ENCODE peak calls at places on chromosomes 7 and 10, in eight cellular contexts. F, Q, B, T, L, H, Z and V are unnamed samples.

GRCh38 chr7:28410628-28411578 is 1.4 kb upstream of the CREB5 start:
- DNase-seq in F (peak), H (peak), Z (peak), Q (peak), L (peak), T (peak), B (no peak), V (peak)

GRCh38 chr7:111560773-111561658 is 1.3 kb downstream of the IMMP2L start:
- DNase-seq in T (peak), F (no peak), H (peak), Z (peak), L (peak), Q (no peak), B (no peak), V (no peak)

GRCh38 chr7:76069238-76069638 is 21.3 kb downstream of the MDH2 start:
- DNase-seq in L (peak), F (peak), Q (no peak), T (peak), B (no peak), H (peak), Z (peak), V (no peak)

GRCh38 chr7:24882989-24883631 is 96.9 kb downstream of the OSBPL3 start:
- DNase-seq in F (no peak), Z (peak), H (no peak), T (no peak), B (no peak), Q (no peak), L (peak), V (no peak)

GRCh38 chr7:82362129-82362528 is 81.4 kb downstream of the CACNA2D1 start:
- DNase-seq in F (no peak), T (no peak), Q (no peak), Z (peak), L (peak), B (no peak), H (no peak), V (no peak)

GRCh38 chr7:28666144-28666543 is 253.8 kb downstream of the CREB5 start:
- DNase-seq in Z (peak), H (no peak), B (no peak), L (peak), F (no peak), T (no peak), Q (no peak), V (no peak)

GRCh38 chr10:86758231-86759072 is 2.0 kb downstream of the BMPR1A start:
- DNase-seq in T (no peak), H (no peak), Z (peak), B (no peak), L (peak), Q (no peak), F (no peak), V (no peak)

GRCh38 chr7:18402488-18403183 is 92.9 kb upstream of the HDAC9 start:
- DNase-seq in B (no peak), Q (no peak), H (no peak), T (no peak), L (peak), Z (peak), F (no peak), V (no peak)

GRCh38 chr7:115085421-115085820 is 163.5 kb downstream of the MDFIC start:
- DNase-seq in F (no peak), Z (no peak), T (no peak), L (no peak), Q (no peak), B (no peak), H (no peak), V (no peak)

GRCh38 chr10:112303528-112303927 is 20.3 kb downstream of the TECTB start:
- DNase-seq in H (no peak), Q (no peak), F (no peak), B (no peak), L (no peak), Z (no peak), T (no peak), V (no peak)

GRCh38 chr10:110794808-110795207 is 76.9 kb upstream of the PDCD4 start:
- DNase-seq in H (no peak), L (no peak), F (no peak), T (peak), B (no peak), Z (peak), Q (peak), V (peak)

GRCh38 chr10:3365630-3366029 is 193.0 kb upstream of the PITRM1 start:
- DNase-seq in B (no peak), F (no peak), H (peak), Z (no peak), Q (no peak), T (no peak), L (peak), V (no peak)

GRCh38 chr10:77456414-77456813 is 181.2 kb downstream of the KCNMA1 start:
- DNase-seq in L (peak), T (no peak), H (no peak), Z (no peak), Q (no peak), B (no peak), F (no peak), V (no peak)

GRCh38 chr7:133789951-133790350 is 337.2 kb upstream of the LRGUK start:
- DNase-seq in T (peak), Q (no peak), F (no peak), L (no peak), B (no peak), H (no peak), Z (peak), V (no peak)

GRCh38 chr10:69211104-69211503 is 9.0 kb upstream of the HKDC1 start:
- DNase-seq in F (no peak), B (no peak), L (no peak), Q (no peak), H (no peak), T (no peak), Z (no peak), V (no peak)

GRCh38 chr7:4958477-4959301 is at the start of gene MMD2:
- DNase-seq in Q (no peak), T (peak), Z (no peak), B (no peak), H (no peak), F (no peak), L (no peak), V (no peak)

GRCh38 chr7:4959881-4960280 is 894 bp upstream of the MMD2 start:
- DNase-seq in B (no peak), L (no peak), T (no peak), Q (no peak), Z (no peak), H (no peak), F (no peak), V (no peak)

GRCh38 chr7:4959356-4959755 is 369 bp upstream of the MMD2 start:
- DNase-seq in B (no peak), Q (no peak), T (no peak), Z (no peak), L (no peak), F (no peak), H (no peak), V (no peak)

GRCh38 chr7:4957847-4958476 is 1.0 kb downstream of the MMD2 start:
- DNase-seq in B (no peak), T (no peak), L (no peak), Z (no peak), Q (no peak), F (peak), H (no peak), V (no peak)

DNA sequence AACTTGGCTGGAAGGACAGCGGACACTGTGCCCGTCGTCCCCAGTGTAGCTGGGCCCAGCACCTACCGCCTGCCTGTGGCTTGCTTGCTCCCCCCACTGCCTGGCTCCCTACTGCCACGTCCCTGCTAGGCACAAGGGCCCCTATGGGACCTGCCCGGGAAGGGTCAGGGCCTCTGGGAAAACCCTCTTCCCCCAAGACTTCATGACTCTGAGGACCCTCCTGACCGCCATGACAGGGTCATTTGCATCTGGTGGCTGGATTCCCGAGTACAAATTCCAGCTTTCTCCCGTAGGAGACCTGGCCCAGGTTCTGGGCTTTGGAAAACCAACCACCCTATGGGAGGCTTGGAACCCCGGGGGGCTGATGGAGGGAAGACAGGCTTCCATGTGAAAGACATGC is 1.4 kb upstream of the MMD2 start:
- DNase-seq in B (no peak), Q (no peak), T (no peak), Z (no peak), F (no peak), L (no peak), H (peak), V (no peak)
- TF ChIP-seq CTCF in B (no peak), Q (no peak), T (no peak), Z (no peak), F (no peak), L (no peak), H (no peak), V (no peak)

DNA sequence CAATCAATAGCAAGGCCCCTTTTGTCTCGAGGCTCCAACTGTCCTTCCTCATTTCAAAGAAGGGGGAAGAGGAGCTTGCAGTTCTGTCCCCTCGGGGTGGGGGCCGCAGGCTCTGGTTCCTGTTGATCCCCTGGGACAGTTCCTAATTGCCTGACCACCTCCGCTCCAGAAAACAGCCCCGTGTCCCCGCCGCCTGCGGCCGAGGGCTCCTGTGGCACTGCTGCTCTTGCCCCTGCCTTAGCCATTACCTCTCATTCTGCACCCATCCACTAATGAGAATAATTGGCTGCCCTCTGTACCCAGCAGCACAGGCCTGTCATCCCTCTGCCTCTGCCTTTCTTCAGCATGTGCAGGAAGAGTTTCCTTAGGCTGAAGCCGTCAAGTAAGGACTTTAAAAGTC is 668.3 kb upstream of the FOXK1 start:
- DNase-seq in H (no peak), T (peak), B (no peak), F (no peak), Q (no peak), L (no peak), Z (no peak), V (no peak)
- TF ChIP-seq CTCF in H (no peak), T (no peak), B (no peak), F (no peak), Q (no peak), L (no peak), Z (no peak), V (no peak)

DNA sequence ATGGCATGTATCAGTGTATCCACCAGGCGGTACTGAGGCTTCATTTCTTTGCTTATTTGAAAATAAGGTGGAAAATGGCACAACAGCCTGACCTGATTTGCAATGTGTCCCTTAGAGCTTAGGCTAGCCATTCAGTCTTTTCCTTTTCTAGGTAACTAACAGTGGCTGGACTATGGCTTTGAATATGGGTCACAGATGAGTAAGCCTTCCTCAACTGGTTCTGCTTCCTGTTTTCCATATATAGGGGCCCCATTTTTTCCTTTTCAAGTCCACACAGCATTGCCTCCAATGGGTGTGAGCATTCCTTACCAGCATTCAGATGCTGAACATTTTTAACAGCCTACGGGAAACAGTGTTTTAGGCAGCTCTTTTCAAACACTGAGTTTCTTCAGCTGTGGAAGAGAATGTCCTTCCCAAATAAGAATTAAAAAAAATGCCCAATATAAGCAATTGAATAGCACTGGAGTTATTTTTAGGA is 3.9 kb upstream of the ITGB1 start:
- DNase-seq in B (no peak), Q (no peak), F (no peak), T (no peak), L (peak), Z (peak), H (no peak), V (no peak)
- TF ChIP-seq CTCF in B (peak), Q (no peak), F (no peak), T (no peak), L (peak), Z (peak), H (no peak), V (peak)

DNA sequence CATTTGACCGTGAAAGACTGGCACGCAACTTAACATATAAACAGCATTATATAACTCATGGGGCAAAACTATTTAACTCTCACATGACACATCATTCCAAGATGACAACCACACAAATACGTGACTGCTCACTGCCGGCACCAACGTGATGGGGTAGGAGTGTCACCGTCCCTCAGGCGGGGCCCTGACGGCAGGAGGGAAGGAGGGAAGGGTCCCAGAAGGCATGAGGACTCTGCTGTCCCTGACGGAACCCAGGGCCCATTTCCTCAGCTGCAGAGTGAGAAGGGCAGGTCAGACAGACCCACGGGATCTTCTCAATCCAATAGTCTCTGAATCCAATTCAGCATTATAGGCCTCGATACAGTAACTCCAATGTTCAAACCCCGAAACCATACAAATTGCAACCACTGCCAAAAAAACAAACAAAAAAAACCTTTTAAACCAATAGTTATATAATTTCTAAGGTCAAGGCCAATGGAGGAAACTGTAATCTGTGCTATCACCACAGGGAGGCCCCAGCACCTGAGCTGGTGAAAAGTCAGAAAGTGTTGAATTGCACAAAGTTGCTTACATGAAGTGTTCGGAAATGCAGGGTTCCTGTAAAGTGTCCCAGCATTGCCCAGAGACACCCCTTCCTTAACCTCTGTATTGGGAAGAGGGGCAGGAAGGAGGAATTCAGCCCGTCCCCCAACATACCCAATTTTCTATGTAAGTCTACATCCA is 137.4 kb downstream of the TNS3 start:
- DNase-seq in T (no peak), L (peak), Z (no peak), B (no peak), H (peak), F (no peak), Q (peak), V (no peak)
- TF ChIP-seq CTCF in T (no peak), L (peak), Z (peak), B (peak), H (peak), F (peak), Q (peak), V (peak)

GRCh38 chr7:158494162-158494586 is 93.4 kb downstream of the PTPRN2 start:
- DNase-seq in T (peak), H (no peak), L (no peak), Z (no peak), F (no peak), Q (no peak), B (no peak), V (no peak)
- TF ChIP-seq CTCF in T (peak), H (peak), L (no peak), Z (no peak), F (no peak), Q (no peak), B (no peak), V (no peak)

DNA sequence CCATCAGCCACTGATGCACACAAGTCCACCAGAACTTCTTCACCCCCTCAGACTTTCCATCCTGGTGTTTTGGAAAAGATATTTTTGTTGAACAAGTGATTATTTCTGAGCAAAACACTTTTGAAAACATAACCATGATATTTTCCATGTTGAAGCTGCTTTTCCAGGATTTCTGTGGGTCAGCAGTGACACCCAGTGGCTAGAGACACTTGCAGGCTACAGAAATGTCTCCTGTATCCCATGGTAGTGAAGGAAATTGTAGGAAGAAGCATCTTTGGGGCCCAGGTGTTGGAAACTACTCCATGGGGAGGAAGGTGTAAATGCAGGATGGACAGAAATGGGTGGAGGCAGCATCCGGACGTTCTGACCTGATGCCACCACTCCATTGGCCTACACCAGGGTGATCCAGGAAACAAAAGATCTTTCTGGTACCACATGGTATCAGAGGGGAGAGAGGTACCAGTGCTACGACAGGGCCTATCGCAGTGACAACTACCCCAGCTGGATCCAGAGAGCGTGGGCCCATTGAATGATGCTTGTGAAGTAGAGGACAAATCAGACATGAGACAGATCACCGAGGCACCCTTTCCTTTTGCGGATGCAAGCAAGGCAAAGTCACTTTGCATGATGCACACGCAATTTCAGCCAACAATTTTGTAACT is 111.7 kb upstream of the COBL start:
- DNase-seq in Q (no peak), T (peak), Z (no peak), L (no peak), B (no peak), F (no peak), H (no peak), V (no peak)
- TF ChIP-seq CTCF in Q (peak), T (peak), Z (no peak), L (no peak), B (no peak), F (no peak), H (peak), V (peak)

GRCh38 chr7:100049441-100050291 is at the start of gene ZSCAN21:
- DNase-seq in Z (peak), B (peak), Q (peak), F (peak), L (peak), H (peak), T (peak), V (peak)
- TF ChIP-seq CTCF in Z (no peak), B (peak), Q (no peak), F (peak), L (no peak), H (peak), T (peak), V (no peak)

GRCh38 chr10:23824822-23825221 is 384.1 kb upstream of the KIAA1217 start:
- DNase-seq in Q (no peak), F (no peak), T (no peak), B (no peak), Z (no peak), L (no peak), H (no peak), V (no peak)
- TF ChIP-seq CTCF in Q (no peak), F (no peak), T (no peak), B (no peak), Z (no peak), L (no peak), H (no peak), V (no peak)

DNA sequence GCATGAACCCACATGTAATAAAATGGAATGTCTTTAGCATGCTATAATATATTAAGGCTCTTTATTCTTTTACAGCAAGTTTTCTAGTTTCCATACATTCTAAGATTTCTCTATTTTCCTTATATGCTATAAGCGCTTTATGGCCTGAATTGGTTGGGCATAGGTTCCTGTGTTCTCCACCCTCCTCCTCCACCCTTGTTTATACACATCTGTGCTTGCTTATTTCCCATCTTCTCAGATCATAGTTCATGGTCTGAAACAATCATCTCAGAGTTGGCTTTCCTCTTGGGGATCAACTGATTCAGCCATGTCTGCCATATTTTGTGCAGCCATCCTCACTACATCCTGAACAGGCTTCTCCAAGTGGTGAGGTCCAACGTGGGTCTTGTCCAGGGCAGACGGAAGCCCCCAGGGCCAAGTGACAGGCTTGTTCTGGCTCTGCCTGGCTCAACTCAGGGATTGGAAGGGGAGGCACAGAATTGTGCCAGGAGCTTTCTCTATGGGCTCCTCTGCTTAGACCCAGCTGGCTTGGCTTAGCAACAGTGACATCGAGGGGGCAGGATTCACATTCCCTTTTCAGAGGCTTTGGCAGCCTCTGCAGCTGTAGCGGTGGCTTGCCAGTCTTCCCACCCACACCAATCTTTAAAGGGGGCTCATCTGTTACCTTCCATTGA is 327.3 kb downstream of the PTEN start:
- DNase-seq in H (no peak), B (no peak), L (no peak), F (no peak), Q (no peak), Z (no peak), T (no peak), V (no peak)
- TF ChIP-seq CTCF in H (no peak), B (no peak), L (no peak), F (no peak), Q (no peak), Z (no peak), T (no peak), V (no peak)

DNA sequence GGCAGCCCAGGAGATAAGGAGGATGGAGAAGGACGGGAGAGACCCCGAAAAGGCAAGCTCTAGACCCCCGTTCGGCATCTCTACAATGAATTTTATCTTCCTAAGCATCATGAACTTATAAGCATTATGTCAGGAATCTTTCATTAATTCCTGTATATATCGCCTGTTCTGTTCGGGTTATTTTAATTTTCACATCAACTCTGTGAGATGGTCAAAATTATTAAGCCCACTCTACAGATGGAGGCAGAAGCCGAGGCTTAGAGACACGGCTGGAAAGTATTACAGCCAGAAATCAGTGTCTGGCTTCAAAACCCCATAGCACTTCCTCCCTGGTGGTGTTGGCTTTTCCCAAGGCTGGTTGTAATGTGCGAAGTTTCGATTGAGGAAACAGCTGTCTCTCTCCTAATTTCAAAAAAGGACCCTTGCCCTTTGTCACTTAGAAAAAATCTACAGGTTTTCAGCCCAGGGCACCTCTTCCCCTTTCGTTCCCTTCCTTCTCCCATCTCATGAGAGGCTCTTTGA is 1.5 kb upstream of the GRM8 start:
- DNase-seq in F (no peak), H (no peak), L (no peak), Z (no peak), T (no peak), B (no peak), Q (no peak), V (no peak)
- TF ChIP-seq CTCF in F (no peak), H (no peak), L (no peak), Z (no peak), T (no peak), B (peak), Q (no peak), V (no peak)